ENCODE peak calls at places on chromosomes 4 and X, in four cellular contexts. One of them, this sample, is unnamed.

GRCh38 chr4:55634417-55635128 is 1.5 kb downstream of the NMU start:
- DNase-seq in fibroblast of pulmonary artery: no peak
- DNase-seq in brain microvascular endothelial cell: no peak
- DNase-seq in astrocyte of the spinal cord: no peak
- DNase-seq in this sample: no peak

GRCh38 chr4:95268819-95269565 is 279.8 kb downstream of the UNC5C start:
- DNase-seq in fibroblast of pulmonary artery: peak
- DNase-seq in brain microvascular endothelial cell: peak
- DNase-seq in astrocyte of the spinal cord: peak
- DNase-seq in this sample: no peak

GRCh38 chrX:152212969-152213368 is 74.6 kb upstream of the MAGEA10 start:
- DNase-seq in fibroblast of pulmonary artery: no peak
- DNase-seq in brain microvascular endothelial cell: no peak
- DNase-seq in astrocyte of the spinal cord: no peak
- DNase-seq in this sample: no peak

GRCh38 chr4:123350191-123350544 is 46.4 kb upstream of the SPRY1 start:
- DNase-seq in fibroblast of pulmonary artery: peak
- DNase-seq in brain microvascular endothelial cell: no peak
- DNase-seq in astrocyte of the spinal cord: peak
- DNase-seq in this sample: no peak

GRCh38 chr4:183700407-183700806 is 41.3 kb downstream of the TRAPPC11 start:
- DNase-seq in fibroblast of pulmonary artery: no peak
- DNase-seq in brain microvascular endothelial cell: no peak
- DNase-seq in astrocyte of the spinal cord: no peak
- DNase-seq in this sample: no peak

GRCh38 chrX:100477949-100478348 is 67.9 kb upstream of the PCDH19 start:
- DNase-seq in fibroblast of pulmonary artery: no peak
- DNase-seq in brain microvascular endothelial cell: no peak
- DNase-seq in astrocyte of the spinal cord: no peak
- DNase-seq in this sample: no peak

GRCh38 chrX:71846429-71846828 is 64.2 kb upstream of the NHSL2 start:
- DNase-seq in fibroblast of pulmonary artery: peak
- DNase-seq in brain microvascular endothelial cell: peak
- DNase-seq in astrocyte of the spinal cord: peak
- DNase-seq in this sample: no peak

GRCh38 chr4:121784975-121785374 is 16.1 kb upstream of the EXOSC9 start:
- DNase-seq in fibroblast of pulmonary artery: peak
- DNase-seq in brain microvascular endothelial cell: peak
- DNase-seq in astrocyte of the spinal cord: peak
- DNase-seq in this sample: no peak

GRCh38 chrX:40170830-40171512 is 73.2 kb upstream of the BCOR start:
- DNase-seq in fibroblast of pulmonary artery: no peak
- DNase-seq in brain microvascular endothelial cell: no peak
- DNase-seq in astrocyte of the spinal cord: no peak
- DNase-seq in this sample: no peak

GRCh38 chrX:111095974-111096870 is at the start of gene PAK3:
- DNase-seq in fibroblast of pulmonary artery: peak
- DNase-seq in brain microvascular endothelial cell: peak
- DNase-seq in astrocyte of the spinal cord: peak
- DNase-seq in this sample: peak

GRCh38 chrX:153665726-153666306 is 7.8 kb downstream of the PNCK start:
- DNase-seq in fibroblast of pulmonary artery: no peak
- DNase-seq in brain microvascular endothelial cell: no peak
- DNase-seq in astrocyte of the spinal cord: no peak
- DNase-seq in this sample: no peak

GRCh38 chrX:20244936-20245335 is 21.8 kb downstream of the RPS6KA3 start:
- DNase-seq in fibroblast of pulmonary artery: peak
- DNase-seq in brain microvascular endothelial cell: no peak
- DNase-seq in astrocyte of the spinal cord: peak
- DNase-seq in this sample: no peak

GRCh38 chr4:74438661-74439060 is 6.3 kb upstream of the AREG start:
- DNase-seq in fibroblast of pulmonary artery: no peak
- DNase-seq in brain microvascular endothelial cell: no peak
- DNase-seq in astrocyte of the spinal cord: no peak
- DNase-seq in this sample: no peak

GRCh38 chr4:74439952-74440351 is 5.0 kb upstream of the AREG start:
- DNase-seq in fibroblast of pulmonary artery: no peak
- DNase-seq in brain microvascular endothelial cell: no peak
- DNase-seq in astrocyte of the spinal cord: no peak
- DNase-seq in this sample: no peak

GRCh38 chr4:74437866-74438265 is 7.1 kb upstream of the AREG start:
- DNase-seq in fibroblast of pulmonary artery: no peak
- DNase-seq in brain microvascular endothelial cell: no peak
- DNase-seq in astrocyte of the spinal cord: no peak
- DNase-seq in this sample: no peak

GRCh38 chr4:74441744-74442143 is 3.2 kb upstream of the AREG start:
- DNase-seq in fibroblast of pulmonary artery: no peak
- DNase-seq in brain microvascular endothelial cell: no peak
- DNase-seq in astrocyte of the spinal cord: no peak
- DNase-seq in this sample: no peak

DNA sequence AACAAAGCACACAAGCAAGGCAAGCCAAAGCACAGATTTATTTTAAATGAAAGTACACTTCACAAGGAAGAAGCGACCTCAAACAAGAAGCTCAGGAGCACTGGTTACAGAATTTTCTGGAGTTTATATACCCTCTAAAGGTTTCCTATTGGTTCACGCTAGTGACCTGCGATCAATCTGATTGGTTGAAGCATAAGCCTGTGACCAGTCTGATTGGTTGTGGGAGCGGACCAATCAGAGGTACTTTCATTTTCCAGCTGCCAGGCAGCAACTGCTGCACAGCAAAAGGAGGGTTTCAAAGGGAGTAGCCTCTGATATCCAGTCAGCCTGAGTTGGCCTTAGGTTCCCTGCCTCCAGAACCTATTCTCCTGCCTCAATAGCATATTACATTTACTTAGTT is 4.6 kb upstream of the AREG start:
- DNase-seq in fibroblast of pulmonary artery: no peak
- DNase-seq in brain microvascular endothelial cell: no peak
- DNase-seq in astrocyte of the spinal cord: no peak
- DNase-seq in this sample: peak
- H3K4me3 ChIP-seq in fibroblast of pulmonary artery: no peak
- H3K4me3 ChIP-seq in brain microvascular endothelial cell: no peak
- H3K4me3 ChIP-seq in astrocyte of the spinal cord: no peak
- H3K4me3 ChIP-seq in this sample: peak

DNA sequence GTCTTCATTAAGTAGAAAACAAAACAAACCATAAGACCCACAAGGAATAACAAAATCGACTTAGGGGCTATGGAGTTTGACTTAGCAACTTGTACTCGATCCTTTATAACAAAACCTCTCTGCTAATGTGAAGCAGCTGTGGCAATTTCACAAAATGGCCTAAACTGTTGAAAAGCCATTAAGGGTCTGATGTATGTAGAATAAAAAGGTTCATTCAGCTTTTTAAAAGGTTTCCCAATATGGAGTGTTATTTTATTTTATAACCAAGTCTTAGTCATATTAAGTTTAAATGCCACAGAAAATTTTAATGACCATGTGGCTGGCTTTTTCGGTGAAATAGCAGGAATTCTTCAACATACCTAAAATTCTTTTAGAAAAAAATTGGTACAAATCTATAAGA is 291.8 kb upstream of the HAND2 start:
- DNase-seq in fibroblast of pulmonary artery: no peak
- DNase-seq in brain microvascular endothelial cell: no peak
- DNase-seq in astrocyte of the spinal cord: peak
- DNase-seq in this sample: no peak
- H3K4me3 ChIP-seq in fibroblast of pulmonary artery: no peak
- H3K4me3 ChIP-seq in brain microvascular endothelial cell: no peak
- H3K4me3 ChIP-seq in astrocyte of the spinal cord: no peak
- H3K4me3 ChIP-seq in this sample: no peak

GRCh38 chr4:174215055-174215454 is 68.4 kb downstream of the FBXO8 start:
- DNase-seq in fibroblast of pulmonary artery: no peak
- DNase-seq in brain microvascular endothelial cell: no peak
- DNase-seq in astrocyte of the spinal cord: no peak
- DNase-seq in this sample: no peak
- H3K4me3 ChIP-seq in fibroblast of pulmonary artery: no peak
- H3K4me3 ChIP-seq in brain microvascular endothelial cell: no peak
- H3K4me3 ChIP-seq in astrocyte of the spinal cord: no peak
- H3K4me3 ChIP-seq in this sample: no peak

DNA sequence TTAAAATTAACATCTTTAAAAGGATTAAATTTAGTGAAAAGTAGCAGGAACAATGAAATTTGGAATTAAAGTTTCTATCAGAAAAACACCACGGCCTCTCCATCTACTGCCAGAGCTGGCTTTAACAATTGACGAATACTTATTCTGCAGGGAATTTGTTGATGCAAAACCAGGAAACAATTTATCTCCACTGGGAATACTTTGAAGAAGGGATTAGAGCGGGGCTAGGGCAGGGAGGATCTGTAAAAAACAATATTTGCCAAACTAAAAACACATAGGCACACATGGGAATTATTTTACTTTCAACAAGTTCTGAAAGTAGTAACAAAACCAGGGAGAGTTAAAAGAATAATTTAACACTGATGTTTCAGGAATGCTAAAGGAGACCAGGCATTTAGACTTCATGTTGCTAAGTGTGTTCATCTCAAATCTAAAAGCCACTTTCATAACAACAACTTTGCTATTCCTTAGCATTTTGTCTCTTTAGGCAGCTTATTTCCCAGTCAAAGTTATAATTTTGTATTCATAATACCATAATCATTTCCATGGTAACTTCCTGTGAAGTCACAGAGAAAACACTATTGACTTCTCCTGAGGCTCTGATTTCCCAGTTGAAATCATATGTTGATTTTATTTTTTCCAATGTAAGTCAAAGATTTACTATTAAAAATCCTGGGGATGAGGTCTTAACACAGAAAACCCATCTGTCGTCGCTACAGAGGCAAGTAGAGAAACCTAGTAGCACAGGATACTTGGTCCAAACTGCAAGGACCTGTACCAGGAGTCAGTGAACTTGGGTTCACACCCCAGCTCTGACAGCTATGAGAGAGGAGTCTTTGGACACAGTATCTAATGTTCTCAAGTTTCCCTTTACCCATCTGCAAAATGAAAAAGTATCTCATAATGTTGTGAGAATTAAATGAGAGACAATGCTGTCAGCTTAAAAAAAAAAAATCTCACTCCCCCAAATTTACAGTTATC is 69.3 kb downstream of the SH3RF1 start:
- DNase-seq in fibroblast of pulmonary artery: peak
- DNase-seq in brain microvascular endothelial cell: no peak
- DNase-seq in astrocyte of the spinal cord: peak
- DNase-seq in this sample: no peak
- H3K4me3 ChIP-seq in fibroblast of pulmonary artery: no peak
- H3K4me3 ChIP-seq in brain microvascular endothelial cell: no peak
- H3K4me3 ChIP-seq in astrocyte of the spinal cord: no peak
- H3K4me3 ChIP-seq in this sample: no peak

GRCh38 chrX:150567645-150568319 is 639 bp upstream of the MTM1 start:
- DNase-seq in fibroblast of pulmonary artery: no peak
- DNase-seq in brain microvascular endothelial cell: no peak
- DNase-seq in astrocyte of the spinal cord: no peak
- DNase-seq in this sample: no peak
- H3K4me3 ChIP-seq in fibroblast of pulmonary artery: peak
- H3K4me3 ChIP-seq in brain microvascular endothelial cell: peak
- H3K4me3 ChIP-seq in astrocyte of the spinal cord: peak
- H3K4me3 ChIP-seq in this sample: peak

GRCh38 chr4:168410681-168411080 is 69.6 kb downstream of the DDX60L start:
- DNase-seq in fibroblast of pulmonary artery: no peak
- DNase-seq in brain microvascular endothelial cell: no peak
- DNase-seq in astrocyte of the spinal cord: no peak
- DNase-seq in this sample: no peak

GRCh38 chr4:168408620-168409019 is 71.7 kb downstream of the DDX60L start:
- DNase-seq in fibroblast of pulmonary artery: peak
- DNase-seq in brain microvascular endothelial cell: peak
- DNase-seq in astrocyte of the spinal cord: peak
- DNase-seq in this sample: peak

GRCh38 chr4:168411318-168412150 is 68.8 kb downstream of the DDX60L start:
- DNase-seq in fibroblast of pulmonary artery: peak
- DNase-seq in brain microvascular endothelial cell: no peak
- DNase-seq in astrocyte of the spinal cord: peak
- DNase-seq in this sample: no peak

DNA sequence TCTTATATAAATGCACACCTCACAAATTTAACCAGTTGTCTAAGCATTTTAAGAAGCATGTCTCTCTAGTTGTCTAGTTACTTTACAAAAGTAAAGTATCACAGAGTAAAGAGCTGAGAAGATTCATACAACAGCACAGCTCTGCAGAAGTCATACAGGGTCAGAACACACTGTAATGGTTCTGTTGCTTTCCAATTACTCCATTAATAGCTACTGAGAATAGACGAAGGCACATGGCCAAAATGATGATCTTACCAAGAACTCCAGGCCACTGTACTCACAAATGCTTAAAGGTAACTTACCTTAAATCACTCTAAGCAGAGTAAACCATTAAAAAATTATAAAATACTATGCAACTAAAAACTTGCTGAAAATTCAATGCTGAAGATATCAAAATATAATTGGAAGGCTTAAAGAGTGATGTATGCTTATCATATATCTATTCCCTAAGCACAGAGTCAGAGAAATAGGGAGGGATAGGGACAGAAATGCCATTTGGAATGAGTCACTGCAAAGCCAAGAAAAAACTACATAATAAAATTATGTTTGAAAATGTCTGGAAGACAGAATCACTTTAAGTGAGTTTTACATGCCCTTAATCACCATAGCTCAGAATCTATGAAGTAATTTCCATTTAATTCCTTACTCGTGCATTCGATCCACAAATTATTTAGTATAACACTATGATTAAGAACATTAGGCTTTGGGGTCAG is 71.0 kb downstream of the DDX60L start:
- DNase-seq in fibroblast of pulmonary artery: peak
- DNase-seq in brain microvascular endothelial cell: no peak
- DNase-seq in astrocyte of the spinal cord: peak
- DNase-seq in this sample: peak
- H3K4me3 ChIP-seq in fibroblast of pulmonary artery: no peak
- H3K4me3 ChIP-seq in brain microvascular endothelial cell: no peak
- H3K4me3 ChIP-seq in astrocyte of the spinal cord: no peak
- H3K4me3 ChIP-seq in this sample: peak

GRCh38 chr4:10006604-10007435 is 14.5 kb downstream of the SLC2A9 start:
- DNase-seq in fibroblast of pulmonary artery: peak
- DNase-seq in brain microvascular endothelial cell: no peak
- DNase-seq in astrocyte of the spinal cord: peak
- DNase-seq in this sample: no peak
- H3K4me3 ChIP-seq in fibroblast of pulmonary artery: no peak
- H3K4me3 ChIP-seq in brain microvascular endothelial cell: no peak
- H3K4me3 ChIP-seq in astrocyte of the spinal cord: no peak
- H3K4me3 ChIP-seq in this sample: no peak

GRCh38 chrX:112967903-112968302 is 127.3 kb upstream of the AMOT start:
- DNase-seq in fibroblast of pulmonary artery: no peak
- DNase-seq in brain microvascular endothelial cell: no peak
- DNase-seq in astrocyte of the spinal cord: no peak
- DNase-seq in this sample: no peak
- H3K4me3 ChIP-seq in fibroblast of pulmonary artery: no peak
- H3K4me3 ChIP-seq in brain microvascular endothelial cell: no peak
- H3K4me3 ChIP-seq in astrocyte of the spinal cord: no peak
- H3K4me3 ChIP-seq in this sample: no peak